ENCODE peak calls at places on chromosomes 12 and 14, in ten cellular contexts. X is fibroblast of lung, E is endothelial cell of umbilical vein, T is SK-N-SH, I is GM23248, F is GM23338, K is astrocyte, H is neural progenitor cell, Z is PC-3, V is HCT116. U is an unnamed sample. For H3K36me3, the result is how much of the 10 kb centered on the place peaks cover.

GRCh38 chr14:100237735-100238418 is 1.1 kb upstream of the YY1 start:
- DNase-seq in X (peak), V (no peak), E (peak), K (no peak), F (peak), Z (peak), H (peak), I (peak), T (peak), U (peak)

GRCh38 chr12:55963760-55964159 is 2.1 kb downstream of the PMEL start:
- DNase-seq in X (no peak), E (no peak), I (no peak), K (no peak), Z (no peak), T (no peak), V (no peak), H (no peak), F (no peak), U (no peak)

GRCh38 chr14:74682169-74682952 is 30.5 kb downstream of the AREL1 start:
- DNase-seq in V (no peak), F (peak), T (no peak), E (no peak), I (no peak), K (no peak), H (no peak), X (no peak), Z (no peak), U (no peak)

GRCh38 chr14:60251877-60252276 is 2.9 kb downstream of the PPM1A start:
- DNase-seq in Z (no peak), F (no peak), X (no peak), I (no peak), E (no peak), K (no peak), T (no peak), V (no peak), H (no peak), U (no peak)

GRCh38 chr12:91609283-91609682 is 426.7 kb upstream of the DCN start:
- DNase-seq in I (no peak), E (no peak), K (no peak), H (no peak), T (no peak), F (no peak), V (no peak), Z (no peak), X (no peak), U (no peak)

GRCh38 chr12:114499338-114499737 is 93.4 kb upstream of the TBX5 start:
- DNase-seq in Z (no peak), K (no peak), X (no peak), F (no peak), E (no peak), I (peak), H (no peak), T (no peak), V (no peak), U (no peak)

GRCh38 chr12:96907681-96908163 is 665 bp downstream of the NEDD1 start:
- DNase-seq in F (peak), K (peak), E (peak), T (peak), X (peak), V (no peak), I (peak), Z (no peak), H (peak), U (peak)

GRCh38 chr14:98259881-98260280 is 1012.1 kb downstream of the BCL11B start:
- DNase-seq in F (no peak), K (peak), X (peak), E (no peak), I (no peak), H (no peak), V (no peak), Z (peak), T (no peak), U (no peak)

GRCh38 chr12:106282457-106283097 is 20.0 kb upstream of the TCP11L2 start:
- DNase-seq in I (peak), K (no peak), F (peak), H (peak), X (peak), Z (peak), V (peak), E (peak), T (peak), U (peak)

GRCh38 chr12:47823422-47824086 is 3.9 kb upstream of the HDAC7 start:
- DNase-seq in F (no peak), X (no peak), I (peak), K (no peak), Z (no peak), V (no peak), E (no peak), T (no peak), H (no peak), U (no peak)

GRCh38 chr14:100605706-100606686 is 18.8 kb upstream of the BEGAIN start:
- DNase-seq in H (peak), X (peak), E (no peak), I (peak), K (peak), F (no peak), V (no peak), T (peak), Z (no peak), U (no peak)

GRCh38 chr12:21988619-21989018 is 47.4 kb upstream of the ABCC9 start:
- DNase-seq in V (no peak), F (no peak), H (peak), I (no peak), T (no peak), E (no peak), Z (no peak), X (no peak), K (no peak), U (no peak)

GRCh38 chr12:26113194-26113654 is 11.6 kb downstream of the BHLHE41 start:
- DNase-seq in X (no peak), H (peak), F (peak), T (no peak), V (no peak), K (no peak), I (peak), E (no peak), Z (peak), U (no peak)

GRCh38 chr12:47938093-47938492 is 25.3 kb upstream of the TMEM106C start:
- DNase-seq in V (no peak), T (no peak), K (peak), E (no peak), Z (peak), I (peak), X (peak), F (no peak), H (no peak), U (peak)

GRCh38 chr12:91542048-91542447 is 359.4 kb upstream of the DCN start:
- DNase-seq in F (no peak), E (no peak), Z (no peak), K (no peak), I (no peak), X (no peak), H (no peak), T (no peak), V (no peak), U (no peak)

GRCh38 chr12:27984275-27984674 is 11.7 kb upstream of the PTHLH start:
- DNase-seq in Z (peak), I (peak), K (peak), H (no peak), X (peak), E (peak), T (no peak), F (no peak), V (no peak), U (no peak)

GRCh38 chr14:98906123-98906995 is 365.6 kb downstream of the BCL11B start:
- DNase-seq in V (peak), Z (peak), K (peak), E (no peak), F (no peak), X (peak), T (no peak), I (no peak), H (peak), U (no peak)

GRCh38 chr12:105100998-105101397 is 6.5 kb upstream of the WASHC4 start:
- DNase-seq in K (no peak), T (no peak), X (no peak), H (no peak), V (no peak), F (no peak), I (peak), E (peak), Z (peak), U (no peak)

GRCh38 chr14:86799244-86799647 is 1193.7 kb downstream of the GALC start:
- DNase-seq in I (peak), X (peak), T (no peak), V (no peak), K (peak), H (no peak), E (no peak), Z (peak), F (no peak), U (no peak)

GRCh38 chr14:97393244-97393643 is 596.1 kb downstream of the VRK1 start:
- DNase-seq in X (no peak), K (no peak), V (no peak), F (no peak), H (no peak), T (no peak), I (no peak), E (no peak), Z (no peak), U (no peak)

GRCh38 chr12:28500373-28501024 is 310.2 kb downstream of the CCDC91 start:
- DNase-seq in E (no peak), H (no peak), F (no peak), X (peak), K (peak), I (peak), T (no peak), Z (peak), V (no peak), U (no peak)

GRCh38 chr12:117805865-117806264 is 162.9 kb downstream of the KSR2 start:
- DNase-seq in T (no peak), F (no peak), E (no peak), H (no peak), K (no peak), V (no peak), I (no peak), X (no peak), Z (no peak), U (no peak)

GRCh38 chr12:124452576-124453391 is 114.6 kb downstream of the NCOR2 start:
- DNase-seq in X (no peak), K (no peak), F (no peak), T (no peak), H (peak), Z (no peak), V (no peak), E (no peak), I (no peak), U (no peak)

GRCh38 chr12:52223411-52224039 is 9.5 kb upstream of the KRT7 start:
- DNase-seq in V (no peak), Z (peak), E (no peak), F (no peak), X (no peak), K (no peak), T (no peak), I (peak), H (no peak), U (no peak)

GRCh38 chr12:117000316-117000715 is 89.6 kb downstream of the FBXW8 start:
- DNase-seq in T (no peak), V (no peak), K (no peak), I (no peak), X (no peak), E (no peak), H (no peak), F (peak), Z (no peak), U (no peak)

GRCh38 chr14:64811676-64812075 is 68.0 kb downstream of the SPTB start:
- DNase-seq in E (peak), K (peak), I (no peak), X (peak), V (no peak), F (no peak), T (no peak), Z (peak), H (no peak), U (no peak)

GRCh38 chr12:44976246-44976645 is 74.7 kb downstream of the DBX2 start:
- DNase-seq in Z (no peak), V (no peak), K (no peak), I (no peak), X (peak), F (no peak), T (no peak), E (no peak), H (no peak), U (no peak)

DNA sequence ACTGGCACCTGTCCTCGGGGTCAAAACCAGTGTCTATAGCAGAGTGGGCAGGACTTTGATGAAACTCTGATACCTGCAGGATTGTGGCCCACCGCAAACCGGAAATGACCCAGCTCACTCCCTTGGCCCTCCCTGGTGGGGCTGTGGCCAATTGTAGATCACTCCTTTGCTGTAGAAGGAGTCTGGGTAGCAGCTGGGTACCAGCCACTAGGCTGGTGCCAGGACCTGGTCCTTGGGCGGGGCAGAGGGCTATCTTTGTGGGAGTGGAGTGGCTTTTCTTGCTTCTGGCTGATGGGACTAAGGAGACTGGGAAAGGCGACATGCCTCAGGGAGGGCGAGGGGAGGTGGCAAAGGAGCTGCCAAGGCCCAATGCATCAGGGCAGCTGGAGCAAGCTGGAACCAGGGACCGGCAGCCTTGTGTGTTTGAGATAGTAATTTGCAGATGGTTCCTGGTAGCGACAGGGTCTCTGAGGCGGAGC is 435 bp upstream of the TMEM63C start:
- DNase-seq in E (no peak), Z (no peak), H (no peak), F (no peak), X (no peak), V (no peak), K (no peak), T (no peak), I (no peak), U (no peak)
- H2AFZ ChIP-seq in E (no peak), Z (peak), H (peak), F (peak), X (no peak), V (peak), K (peak), T (peak), I (no peak), U (no peak)

GRCh38 chr12:121720762-121721161 is 8.2 kb downstream of the TMEM120B start:
- DNase-seq in F (no peak), T (no peak), E (no peak), X (no peak), H (no peak), K (no peak), V (no peak), Z (no peak), I (no peak), U (no peak)
- H3K36me3 ChIP-seq in F (under half), T (under half), E (under half), X (under half), H (under half), K (under half), V (under half), Z (under half), I (under half), U (under half)

DNA sequence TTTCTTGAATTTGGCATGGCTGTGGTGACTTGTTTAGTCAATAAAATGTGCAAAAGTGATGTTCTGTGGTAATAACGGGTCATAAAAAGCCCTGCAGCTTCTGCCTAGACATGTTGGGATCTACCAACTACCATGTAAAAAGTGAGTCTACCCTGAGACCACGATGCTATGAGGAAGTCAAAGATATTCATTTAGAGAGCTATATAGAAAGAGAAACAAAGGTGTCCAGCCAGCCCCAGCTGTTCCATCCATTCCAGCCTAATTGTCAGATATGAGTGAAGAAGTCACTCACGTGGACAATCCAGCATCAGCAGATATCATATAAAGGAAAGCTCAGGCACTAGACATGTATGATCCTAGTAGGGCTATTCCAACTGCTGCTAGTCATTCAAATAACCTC is 117.2 kb upstream of the SSTR1 start:
- DNase-seq in X (no peak), V (no peak), I (no peak), E (no peak), T (no peak), H (no peak), K (no peak), Z (no peak), F (no peak), U (no peak)
- H2AFZ ChIP-seq in X (no peak), V (no peak), I (peak), E (no peak), T (no peak), H (no peak), K (no peak), Z (no peak), F (no peak), U (no peak)

DNA sequence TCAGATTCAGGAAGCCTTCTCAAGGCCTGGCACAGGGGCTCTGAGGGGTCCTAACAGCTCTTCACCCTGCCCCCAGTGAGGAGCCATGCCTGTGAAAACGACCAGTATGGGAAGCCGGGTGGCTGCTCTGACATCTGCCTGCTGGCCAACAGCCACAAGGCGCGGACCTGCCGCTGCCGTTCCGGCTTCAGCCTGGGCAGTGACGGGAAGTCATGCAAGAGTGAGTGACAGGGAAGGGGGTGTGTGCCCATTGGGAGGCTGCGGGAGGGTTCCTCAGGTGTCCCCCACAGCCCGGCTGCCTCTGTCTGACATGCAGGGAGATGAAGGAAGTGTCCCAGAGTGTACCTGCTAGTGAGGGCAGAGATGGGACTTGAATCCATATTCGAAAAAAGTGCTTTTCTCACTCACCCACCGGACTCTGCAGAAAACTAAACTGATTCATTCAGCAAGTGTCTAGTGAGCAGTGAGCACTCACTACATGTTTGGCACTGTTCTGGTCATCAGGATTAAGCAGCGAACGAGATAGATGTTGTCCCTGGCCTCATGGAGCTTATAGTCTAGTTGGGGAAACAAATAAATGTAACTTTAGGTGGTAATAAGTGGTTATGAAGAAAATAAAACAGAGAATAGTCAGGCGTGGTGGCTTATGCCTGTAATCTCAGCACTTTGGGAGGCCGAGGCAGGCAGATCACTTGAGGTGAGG is 9.4 kb upstream of the LRP1-AS start:
- DNase-seq in I (no peak), V (no peak), F (no peak), X (no peak), E (no peak), T (no peak), K (no peak), Z (no peak), H (no peak), U (no peak)
- H3K36me3 ChIP-seq in I (half or more), V (under half), F (under half), X (half or more), E (under half), T (half or more), K (half or more), Z (under half), H (under half), U (under half)

DNA sequence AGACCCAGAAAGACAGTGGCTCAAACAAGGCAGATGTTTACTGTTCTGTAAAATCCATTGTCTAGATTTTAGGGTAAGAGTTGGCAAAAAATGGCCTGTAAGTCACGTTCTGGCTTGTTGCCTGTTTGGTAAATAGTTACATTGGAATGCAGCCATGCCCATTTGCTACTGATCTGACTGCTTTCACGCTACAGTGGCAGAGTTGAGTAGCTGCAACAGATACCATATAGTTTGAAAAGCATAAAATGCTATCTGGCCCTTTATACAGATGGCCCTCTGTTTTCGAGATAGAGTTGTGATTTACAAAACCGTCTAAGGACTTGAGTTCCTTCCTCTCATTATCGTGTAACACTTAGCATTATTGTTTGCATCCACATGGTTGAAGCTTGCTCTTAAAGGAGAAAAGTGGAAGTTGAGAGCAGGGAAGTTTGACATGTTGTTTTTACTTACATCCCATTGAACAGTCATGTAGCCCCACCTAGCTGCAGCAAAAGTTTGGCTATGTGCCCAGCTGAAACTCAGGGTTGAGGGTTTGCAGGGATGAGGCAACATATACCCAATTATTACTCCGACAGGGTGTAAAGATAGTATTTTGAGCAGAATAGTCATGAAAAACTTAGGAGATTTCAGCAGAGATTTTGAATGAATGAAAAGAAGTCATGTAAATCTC is 11.3 kb upstream of the SCFD1 start:
- DNase-seq in F (peak), V (peak), H (no peak), Z (peak), X (peak), I (peak), E (peak), T (peak), K (peak), U (peak)
- H2AFZ ChIP-seq in F (no peak), V (no peak), H (no peak), Z (no peak), X (no peak), I (no peak), E (peak), T (no peak), K (no peak), U (no peak)

DNA sequence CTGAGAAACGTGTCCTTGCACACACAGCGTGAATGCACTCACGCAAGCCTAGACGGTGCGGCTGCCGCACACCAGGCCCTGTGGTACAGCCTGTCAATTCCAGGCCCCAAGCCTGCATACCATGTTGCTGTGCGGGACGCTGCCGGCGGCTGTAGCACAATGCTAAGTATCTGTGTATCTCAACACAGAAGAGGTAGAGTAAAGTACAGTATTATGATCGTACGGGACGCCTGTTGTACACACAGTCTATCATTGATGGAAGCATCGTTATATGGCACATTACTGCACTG is 45.0 kb downstream of the AMN start:
- DNase-seq in E (no peak), H (no peak), X (no peak), I (no peak), Z (no peak), V (no peak), F (no peak), T (no peak), K (no peak), U (no peak)
- H3K36me3 ChIP-seq in E (half or more), H (under half), X (under half), I (half or more), Z (half or more), V (under half), F (under half), T (half or more), K (half or more), U (under half)

GRCh38 chr14:58166005-58166983 is 14.3 kb upstream of the ARMH4 start:
- DNase-seq in E (peak), K (peak), Z (peak), H (peak), X (peak), V (peak), I (peak), T (peak), F (peak), U (peak)

GRCh38 chr14:58167891-58168290 is 15.9 kb upstream of the ARMH4 start:
- DNase-seq in F (no peak), E (no peak), I (no peak), T (no peak), H (no peak), V (no peak), Z (no peak), X (no peak), K (no peak), U (no peak)

GRCh38 chr14:58171090-58171489 is 19.1 kb upstream of the ARMH4 start:
- DNase-seq in E (peak), Z (peak), F (peak), K (peak), V (peak), T (peak), H (peak), X (peak), I (peak), U (peak)

GRCh38 chr14:58167057-58167456 is 15.0 kb upstream of the ARMH4 start:
- DNase-seq in X (no peak), Z (no peak), I (peak), H (no peak), V (no peak), E (no peak), T (no peak), K (no peak), F (no peak), U (no peak)
- H2AFZ ChIP-seq in X (no peak), Z (no peak), I (no peak), H (peak), V (no peak), E (no peak), T (no peak), K (no peak), F (peak), U (no peak)